ENCODE peak calls at places on chromosome 22, in four cellular contexts. One of them, this sample, is unnamed.

GRCh38 chr22:45684169-45684568 is 12.5 kb downstream of the ATXN10 start:
- DNase-seq in K562: no peak
- DNase-seq in AG04450: no peak
- DNase-seq in stomach: no peak
- DNase-seq in this sample: no peak

GRCh38 chr22:39349967-39350802 is at the start of gene SYNGR1:
- DNase-seq in K562: no peak
- DNase-seq in AG04450: no peak
- DNase-seq in stomach: peak
- DNase-seq in this sample: peak

GRCh38 chr22:21714784-21715183 is 20.8 kb downstream of the YPEL1 start:
- DNase-seq in K562: no peak
- DNase-seq in AG04450: no peak
- DNase-seq in stomach: no peak
- DNase-seq in this sample: no peak

GRCh38 chr22:22851969-22852368 is 35.6 kb upstream of the IGLL5 start:
- DNase-seq in K562: no peak
- DNase-seq in AG04450: no peak
- DNase-seq in stomach: no peak
- DNase-seq in this sample: no peak

GRCh38 chr22:29112102-29112501 is 39.3 kb downstream of the KREMEN1 start:
- DNase-seq in K562: no peak
- DNase-seq in AG04450: no peak
- DNase-seq in stomach: no peak
- DNase-seq in this sample: no peak

GRCh38 chr22:25496396-25497064 is 67.9 kb upstream of the GRK3 start:
- DNase-seq in K562: no peak
- DNase-seq in AG04450: no peak
- DNase-seq in stomach: no peak
- DNase-seq in this sample: no peak

GRCh38 chr22:47036352-47036751 is 273.9 kb downstream of the TBC1D22A start:
- DNase-seq in K562: no peak
- DNase-seq in AG04450: no peak
- DNase-seq in stomach: no peak
- DNase-seq in this sample: no peak

GRCh38 chr22:46471901-46472721 is 65.3 kb downstream of the CELSR1 start:
- DNase-seq in K562: no peak
- DNase-seq in AG04450: no peak
- DNase-seq in stomach: no peak
- DNase-seq in this sample: no peak

GRCh38 chr22:48044484-48045060 is 1282.1 kb downstream of the TBC1D22A start:
- DNase-seq in K562: no peak
- DNase-seq in AG04450: no peak
- DNase-seq in stomach: no peak
- DNase-seq in this sample: no peak

GRCh38 chr22:33070600-33070999 is 12.4 kb upstream of the SYN3 start:
- DNase-seq in K562: no peak
- DNase-seq in AG04450: no peak
- DNase-seq in stomach: no peak
- DNase-seq in this sample: no peak

GRCh38 chr22:49964493-49965290 is 4.1 kb downstream of the PIM3 start:
- DNase-seq in K562: no peak
- DNase-seq in AG04450: no peak
- DNase-seq in stomach: peak
- DNase-seq in this sample: no peak

GRCh38 chr22:46561435-46561905 is 24.1 kb upstream of the CELSR1 start:
- DNase-seq in K562: peak
- DNase-seq in AG04450: no peak
- DNase-seq in stomach: no peak
- DNase-seq in this sample: no peak

GRCh38 chr22:46025225-46025972 is 48.4 kb upstream of the WNT7B start:
- DNase-seq in K562: no peak
- DNase-seq in AG04450: no peak
- DNase-seq in stomach: no peak
- DNase-seq in this sample: no peak

GRCh38 chr22:46145896-46146295 is 4.4 kb upstream of the PPARA start:
- DNase-seq in K562: no peak
- DNase-seq in AG04450: no peak
- DNase-seq in stomach: no peak
- DNase-seq in this sample: no peak

DNA sequence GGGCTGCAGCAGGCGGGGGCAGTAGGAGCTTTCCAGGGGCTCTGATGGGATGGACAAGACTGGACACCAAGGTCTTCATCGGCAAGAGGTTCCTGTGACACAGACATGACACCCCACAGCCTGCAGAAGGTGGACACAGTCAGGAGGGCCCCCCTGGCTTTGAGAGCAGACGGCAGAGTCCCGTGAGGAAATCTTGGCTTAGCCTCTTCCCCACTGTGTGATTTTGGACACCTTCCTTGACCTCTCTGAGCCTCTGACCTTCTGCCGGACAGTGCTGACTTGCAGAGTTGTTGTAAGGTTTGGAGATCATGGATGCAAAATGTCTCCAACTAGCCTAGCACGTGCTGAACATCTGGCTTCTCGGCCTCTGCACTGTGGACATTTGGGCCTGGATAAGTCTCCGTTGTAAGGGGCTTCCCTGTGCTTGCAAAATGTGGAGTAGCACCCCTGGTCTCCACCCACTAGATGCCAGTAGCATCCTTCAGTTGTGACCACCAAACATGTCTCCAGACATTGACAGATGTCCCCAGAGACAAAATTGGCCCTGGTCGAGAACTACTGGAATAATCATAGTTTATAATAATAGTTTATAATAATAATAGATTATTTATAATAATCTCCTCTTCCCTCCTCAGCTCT is 54.6 kb downstream of the MCM5 start:
- DNase-seq in K562: no peak
- DNase-seq in AG04450: no peak
- DNase-seq in stomach: no peak
- DNase-seq in this sample: no peak
- TF ChIP-seq CTCF in K562: no peak
- TF ChIP-seq CTCF in AG04450: peak
- TF ChIP-seq CTCF in stomach: no peak
- TF ChIP-seq CTCF in this sample: no peak

DNA sequence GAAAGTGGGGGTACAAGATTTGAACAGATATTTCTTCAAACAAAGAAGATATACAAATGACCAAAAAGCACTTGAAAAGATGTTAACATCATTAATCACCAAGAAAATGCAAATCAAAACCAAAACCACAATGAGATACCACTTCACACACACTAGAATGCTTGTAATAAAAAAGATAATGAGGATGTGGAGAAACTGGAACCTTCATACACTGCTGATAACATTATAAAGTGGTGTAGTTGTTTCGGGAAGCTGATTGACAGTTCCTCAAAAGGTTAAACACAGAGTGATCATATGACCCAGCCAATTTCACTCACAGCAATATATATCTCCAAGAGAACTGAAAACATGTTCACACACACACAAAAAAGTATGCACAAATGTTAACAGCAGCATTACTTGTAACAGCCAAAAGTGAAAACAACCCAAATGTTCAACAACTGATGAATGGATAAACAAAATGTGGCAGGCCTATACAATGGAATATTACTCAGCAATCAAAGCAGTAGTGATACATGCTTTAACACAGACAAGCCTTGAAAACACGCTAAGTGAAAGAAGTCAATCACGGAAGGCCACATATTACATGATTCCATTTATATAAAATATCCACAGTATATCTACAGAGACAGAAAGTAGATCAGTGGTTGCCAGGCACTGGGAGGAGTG is 15.1 kb downstream of the PITPNB start:
- DNase-seq in K562: no peak
- DNase-seq in AG04450: no peak
- DNase-seq in stomach: no peak
- DNase-seq in this sample: no peak
- TF ChIP-seq CTCF in K562: no peak
- TF ChIP-seq CTCF in AG04450: no peak
- TF ChIP-seq CTCF in stomach: no peak
- TF ChIP-seq CTCF in this sample: no peak

GRCh38 chr22:36858156-36858555 is 2.6 kb upstream of the NCF4 start:
- DNase-seq in K562: no peak
- DNase-seq in AG04450: no peak
- DNase-seq in stomach: no peak
- DNase-seq in this sample: no peak

GRCh38 chr22:36858966-36859365 is 1.8 kb upstream of the NCF4 start:
- DNase-seq in K562: no peak
- DNase-seq in AG04450: no peak
- DNase-seq in stomach: no peak
- DNase-seq in this sample: no peak

GRCh38 chr22:36860821-36861659 is at the start of gene NCF4:
- DNase-seq in K562: no peak
- DNase-seq in AG04450: no peak
- DNase-seq in stomach: peak
- DNase-seq in this sample: no peak

GRCh38 chr22:36860438-36860820 is 377 bp upstream of the NCF4 start:
- DNase-seq in K562: no peak
- DNase-seq in AG04450: no peak
- DNase-seq in stomach: no peak
- DNase-seq in this sample: no peak

DNA sequence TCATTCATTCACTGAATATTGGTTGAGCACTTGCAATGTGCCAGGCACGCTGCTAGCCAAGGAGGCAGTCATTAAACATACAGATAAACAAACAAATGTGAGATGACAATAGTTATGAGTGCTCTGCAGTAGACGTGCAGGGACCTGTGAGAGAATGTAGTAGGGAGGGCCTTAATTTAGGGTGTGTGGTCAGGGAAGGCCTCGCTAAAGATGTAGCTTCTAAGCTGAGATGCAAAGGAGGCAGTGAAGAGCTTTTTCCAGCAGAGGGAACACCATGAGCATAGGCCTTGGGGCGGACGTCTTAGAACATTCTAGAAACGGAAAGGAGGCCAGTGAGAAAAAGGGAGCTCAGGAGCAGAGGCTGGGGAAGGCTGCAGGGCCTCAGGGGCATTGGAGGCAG is 789 bp upstream of the NCF4 start:
- DNase-seq in K562: no peak
- DNase-seq in AG04450: no peak
- DNase-seq in stomach: no peak
- DNase-seq in this sample: no peak
- TF ChIP-seq CTCF in K562: no peak
- TF ChIP-seq CTCF in AG04450: no peak
- TF ChIP-seq CTCF in stomach: no peak
- TF ChIP-seq CTCF in this sample: no peak

GRCh38 chr22:24496234-24496633 is 1.1 kb downstream of the UPB1 start:
- DNase-seq in K562: no peak
- DNase-seq in AG04450: no peak
- DNase-seq in stomach: no peak
- DNase-seq in this sample: no peak
- TF ChIP-seq CTCF in K562: no peak
- TF ChIP-seq CTCF in AG04450: no peak
- TF ChIP-seq CTCF in stomach: no peak
- TF ChIP-seq CTCF in this sample: no peak

GRCh38 chr22:44344407-44344806 is 31.7 kb upstream of the SHISAL1 start:
- DNase-seq in K562: no peak
- DNase-seq in AG04450: no peak
- DNase-seq in stomach: no peak
- DNase-seq in this sample: no peak

GRCh38 chr22:44340271-44341239 is 27.8 kb upstream of the SHISAL1 start:
- DNase-seq in K562: no peak
- DNase-seq in AG04450: no peak
- DNase-seq in stomach: no peak
- DNase-seq in this sample: no peak

GRCh38 chr22:44341431-44342346 is 28.9 kb upstream of the SHISAL1 start:
- DNase-seq in K562: no peak
- DNase-seq in AG04450: peak
- DNase-seq in stomach: peak
- DNase-seq in this sample: no peak

GRCh38 chr22:44345872-44346271 is 33.1 kb upstream of the SHISAL1 start:
- DNase-seq in K562: no peak
- DNase-seq in AG04450: no peak
- DNase-seq in stomach: no peak
- DNase-seq in this sample: no peak

DNA sequence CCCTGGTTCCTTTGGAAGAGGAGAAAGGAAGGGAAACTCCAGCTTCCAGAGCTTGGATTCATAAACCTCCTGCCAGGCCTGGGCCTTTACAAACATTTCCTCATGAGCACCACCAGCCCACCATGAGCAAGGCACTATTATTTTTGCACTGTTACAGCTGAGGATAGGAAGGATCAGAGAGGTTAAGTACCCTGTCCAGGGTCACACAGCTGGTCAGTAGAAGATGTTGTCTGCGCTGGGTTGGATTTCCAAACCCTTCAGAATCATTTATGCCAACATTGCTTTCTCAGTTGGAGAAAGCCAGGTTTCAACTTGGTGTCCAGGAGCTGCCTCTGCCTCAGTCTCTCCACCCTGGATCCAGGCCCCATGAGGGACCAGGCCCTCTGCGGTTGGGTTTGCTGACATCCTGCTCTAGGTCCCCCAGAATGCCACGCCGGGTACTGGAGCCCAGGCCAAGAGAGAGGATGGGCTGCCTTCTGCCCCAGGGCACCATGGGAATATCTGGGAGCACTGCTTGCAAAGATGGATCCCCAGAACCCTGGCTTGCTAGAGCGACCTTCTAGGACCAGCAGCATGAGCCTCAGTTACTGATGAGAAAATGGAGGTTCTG is 29.7 kb upstream of the SHISAL1 start:
- DNase-seq in K562: no peak
- DNase-seq in AG04450: no peak
- DNase-seq in stomach: no peak
- DNase-seq in this sample: no peak
- TF ChIP-seq CTCF in K562: no peak
- TF ChIP-seq CTCF in AG04450: no peak
- TF ChIP-seq CTCF in stomach: no peak
- TF ChIP-seq CTCF in this sample: no peak

GRCh38 chr22:37509026-37509886 is 10.0 kb downstream of the CARD10 start:
- DNase-seq in K562: peak
- DNase-seq in AG04450: no peak
- DNase-seq in stomach: no peak
- DNase-seq in this sample: no peak

GRCh38 chr22:37505989-37506388 is 13.2 kb downstream of the CARD10 start:
- DNase-seq in K562: no peak
- DNase-seq in AG04450: no peak
- DNase-seq in stomach: no peak
- DNase-seq in this sample: no peak

GRCh38 chr22:37507731-37508130 is 11.5 kb downstream of the CARD10 start:
- DNase-seq in K562: no peak
- DNase-seq in AG04450: no peak
- DNase-seq in stomach: no peak
- DNase-seq in this sample: no peak

GRCh38 chr22:37510046-37510445 is 9.2 kb downstream of the CARD10 start:
- DNase-seq in K562: no peak
- DNase-seq in AG04450: no peak
- DNase-seq in stomach: no peak
- DNase-seq in this sample: no peak

GRCh38 chr22:37508431-37508963 is 10.7 kb downstream of the CARD10 start:
- DNase-seq in K562: no peak
- DNase-seq in AG04450: no peak
- DNase-seq in stomach: no peak
- DNase-seq in this sample: no peak
- TF ChIP-seq CTCF in K562: no peak
- TF ChIP-seq CTCF in AG04450: no peak
- TF ChIP-seq CTCF in stomach: no peak
- TF ChIP-seq CTCF in this sample: no peak

GRCh38 chr22:19718255-19719054 is 4.2 kb downstream of the SEPTIN5 start:
- DNase-seq in K562: peak
- DNase-seq in AG04450: no peak
- DNase-seq in stomach: no peak
- DNase-seq in this sample: no peak
- TF ChIP-seq CTCF in K562: no peak
- TF ChIP-seq CTCF in AG04450: no peak
- TF ChIP-seq CTCF in stomach: no peak
- TF ChIP-seq CTCF in this sample: peak

GRCh38 chr22:41873391-41873790 is 40.5 kb downstream of the SREBF2 start:
- DNase-seq in K562: no peak
- DNase-seq in AG04450: no peak
- DNase-seq in stomach: no peak
- DNase-seq in this sample: no peak
- TF ChIP-seq CTCF in K562: no peak
- TF ChIP-seq CTCF in AG04450: no peak
- TF ChIP-seq CTCF in stomach: no peak
- TF ChIP-seq CTCF in this sample: no peak

This sample was measured in endothelial cell.